ENCODE peak calls at places on chromosomes 2 and 18, in seven cellular contexts. N is H9, E is cardiac muscle cell, A is NCI-H187, T is fibroblast of the aortic adventitia, J is NCI-H69, G is HCT116. U is an unnamed sample.

GRCh38 chr18:42813570-42813969 is 301.9 kb downstream of the RIT2 start:
- DNase-seq in A (no peak), G (no peak), T (no peak), E (no peak), N (no peak), J (no peak), U (no peak)

GRCh38 chr2:67877281-67877680 is 185.5 kb downstream of the C1D start:
- DNase-seq in G (no peak), A (no peak), J (peak), T (no peak), E (no peak), N (peak), U (no peak)

GRCh38 chr2:217286833-217287232 is 427.0 kb upstream of the TNP1 start:
- DNase-seq in E (no peak), A (no peak), N (no peak), T (peak), J (no peak), G (no peak), U (no peak)

GRCh38 chr18:47168913-47169312 is 7.3 kb downstream of the IER3IP1 start:
- DNase-seq in G (no peak), E (no peak), T (no peak), N (no peak), A (no peak), J (no peak), U (no peak)

GRCh38 chr2:85110991-85111560 is 22.1 kb upstream of the TCF7L1 start:
- DNase-seq in N (no peak), E (no peak), J (no peak), T (peak), G (no peak), A (no peak), U (no peak)

GRCh38 chr2:118539290-118539689 is 308.2 kb downstream of the EN1 start:
- DNase-seq in T (peak), E (peak), A (no peak), G (peak), N (peak), J (peak), U (peak)

GRCh38 chr2:106085441-106085911 is 108.6 kb downstream of the UXS1 start:
- DNase-seq in N (no peak), A (no peak), E (peak), T (peak), G (no peak), J (peak), U (no peak)

GRCh38 chr18:49016648-49017539 is 66.1 kb upstream of the SMAD7 start:
- DNase-seq in T (peak), G (peak), E (peak), A (no peak), N (peak), J (peak), U (peak)

GRCh38 chr2:69789762-69790600 is 39.5 kb upstream of the GMCL1 start:
- DNase-seq in N (no peak), T (peak), E (no peak), G (no peak), J (no peak), A (no peak), U (no peak)

GRCh38 chr2:85085563-85085962 is 47.6 kb upstream of the TCF7L1 start:
- DNase-seq in J (no peak), T (no peak), A (no peak), E (no peak), N (no peak), G (no peak), U (no peak)

GRCh38 chr18:52348209-52348608 is 8.2 kb downstream of the DCC start:
- DNase-seq in E (no peak), G (no peak), T (no peak), A (no peak), J (peak), N (peak), U (no peak)

GRCh38 chr2:238391042-238391441 is 35.7 kb upstream of the ASB1 start:
- DNase-seq in J (peak), T (no peak), A (no peak), N (no peak), G (no peak), E (no peak), U (no peak)

GRCh38 chr2:240601831-240602160 is 15.3 kb downstream of the CAPN10 start:
- DNase-seq in T (no peak), E (no peak), G (no peak), J (no peak), N (no peak), A (no peak), U (no peak)

GRCh38 chr2:64825831-64826496 is 163.2 kb upstream of the SLC1A4 start:
- DNase-seq in T (no peak), A (no peak), E (no peak), G (no peak), N (no peak), J (no peak), U (no peak)